ENCODE peak calls at places on chromosomes 11 and 22, in six cellular contexts. One of them, this sample, is unnamed.

GRCh38 chr11:55966391-55966790 is 3.4 kb downstream of the OR10AG1 start:
- DNase-seq in trophoblast cell: no peak
- DNase-seq in mesenchymal stem cell: no peak
- DNase-seq in H1: no peak
- DNase-seq in H9: no peak
- DNase-seq in IMR-90: no peak
- DNase-seq in this sample: no peak

GRCh38 chr11:43825217-43825816 is 55.3 kb upstream of the ALKBH3 start:
- DNase-seq in H1: no peak
- DNase-seq in IMR-90: peak; percentile 35
- DNase-seq in trophoblast cell: peak; percentile 39
- DNase-seq in mesenchymal stem cell: peak; percentile 41
- DNase-seq in H9: no peak
- DNase-seq in this sample: no peak

GRCh38 chr11:111045408-111045806 is 200.1 kb upstream of the POU2AF2 start:
- DNase-seq in IMR-90: peak; percentile 18
- DNase-seq in mesenchymal stem cell: no peak
- DNase-seq in H1: no peak
- DNase-seq in H9: no peak
- DNase-seq in trophoblast cell: no peak
- DNase-seq in this sample: no peak

GRCh38 chr11:6631356-6631890 is 12.2 kb upstream of the TPP1 start:
- DNase-seq in IMR-90: no peak
- DNase-seq in H9: peak; percentile 19
- DNase-seq in H1: no peak
- DNase-seq in trophoblast cell: no peak
- DNase-seq in mesenchymal stem cell: no peak
- DNase-seq in this sample: no peak

GRCh38 chr11:72102946-72103753 is at the start of gene LAMTOR1:
- DNase-seq in trophoblast cell: peak; percentile 99
- DNase-seq in H9: peak; percentile 99
- DNase-seq in IMR-90: peak; percentile 99
- DNase-seq in H1: peak; percentile 98
- DNase-seq in mesenchymal stem cell: peak; percentile 99
- DNase-seq in this sample: peak; percentile 96

GRCh38 chr11:65501530-65502273 is 2.9 kb downstream of the MALAT1 start:
- DNase-seq in trophoblast cell: peak; percentile 5
- DNase-seq in H9: no peak
- DNase-seq in mesenchymal stem cell: peak; percentile 73
- DNase-seq in H1: no peak
- DNase-seq in IMR-90: peak; percentile 56
- DNase-seq in this sample: no peak

GRCh38 chr22:25081409-25081824 is 118.2 kb upstream of the CRYBB3 start:
- DNase-seq in H9: no peak
- DNase-seq in mesenchymal stem cell: peak; percentile 28
- DNase-seq in IMR-90: peak; percentile 4
- DNase-seq in H1: no peak
- DNase-seq in trophoblast cell: peak; percentile 21
- DNase-seq in this sample: no peak

GRCh38 chr11:93089474-93090102 is 108.2 kb downstream of the SLC36A4 start:
- DNase-seq in H9: peak; percentile 68
- DNase-seq in trophoblast cell: peak; percentile 14
- DNase-seq in H1: no peak
- DNase-seq in mesenchymal stem cell: peak; percentile 61
- DNase-seq in IMR-90: peak; percentile 62
- DNase-seq in this sample: no peak

GRCh38 chr11:33544593-33545373 is 155.8 kb downstream of the C11orf91 start:
- DNase-seq in IMR-90: no peak
- DNase-seq in trophoblast cell: peak; percentile 99
- DNase-seq in mesenchymal stem cell: no peak
- DNase-seq in H9: no peak
- DNase-seq in H1: no peak
- DNase-seq in this sample: no peak

GRCh38 chr11:862028-862703 is 19.5 kb downstream of the TSPAN4 start:
- DNase-seq in IMR-90: no peak
- DNase-seq in H9: no peak
- DNase-seq in H1: no peak
- DNase-seq in trophoblast cell: no peak
- DNase-seq in mesenchymal stem cell: no peak
- DNase-seq in this sample: no peak

GRCh38 chr11:96763244-96763643 is 373.4 kb downstream of the JRKL start:
- DNase-seq in IMR-90: no peak
- DNase-seq in mesenchymal stem cell: no peak
- DNase-seq in H1: no peak
- DNase-seq in trophoblast cell: no peak
- DNase-seq in H9: no peak
- DNase-seq in this sample: no peak

GRCh38 chr22:22836635-22837034 is 51.0 kb upstream of the IGLL5 start:
- DNase-seq in trophoblast cell: peak; percentile 80
- DNase-seq in mesenchymal stem cell: no peak
- DNase-seq in IMR-90: no peak
- DNase-seq in H1: no peak
- DNase-seq in H9: no peak
- DNase-seq in this sample: no peak

GRCh38 chr11:78420255-78420764 is 2.7 kb upstream of the GAB2 start:
- DNase-seq in mesenchymal stem cell: peak; percentile 81
- DNase-seq in trophoblast cell: no peak
- DNase-seq in H9: peak; percentile 42
- DNase-seq in IMR-90: peak; percentile 88
- DNase-seq in H1: no peak
- DNase-seq in this sample: peak; percentile 51

GRCh38 chr11:126926376-126926791 is 74.2 kb downstream of the KIRREL3 start:
- DNase-seq in IMR-90: peak; percentile 70
- DNase-seq in mesenchymal stem cell: no peak
- DNase-seq in trophoblast cell: no peak
- DNase-seq in H9: peak; percentile 20
- DNase-seq in H1: no peak
- DNase-seq in this sample: no peak

GRCh38 chr11:126366064-126366822 is 10.8 kb downstream of the ST3GAL4 start:
- DNase-seq in H9: no peak
- DNase-seq in H1: no peak
- DNase-seq in mesenchymal stem cell: no peak
- DNase-seq in IMR-90: no peak
- DNase-seq in trophoblast cell: no peak
- DNase-seq in this sample: no peak

GRCh38 chr22:45977551-45978274 is 751 bp upstream of the WNT7B start:
- DNase-seq in mesenchymal stem cell: peak; percentile 28
- DNase-seq in H9: peak; percentile 68
- DNase-seq in trophoblast cell: no peak
- DNase-seq in H1: no peak
- DNase-seq in IMR-90: peak; percentile 22
- DNase-seq in this sample: peak; percentile 52

GRCh38 chr11:13427440-13427839 is 35.6 kb downstream of the BTBD10 start:
- DNase-seq in H1: no peak
- DNase-seq in IMR-90: no peak
- DNase-seq in trophoblast cell: no peak
- DNase-seq in H9: no peak
- DNase-seq in mesenchymal stem cell: no peak
- DNase-seq in this sample: no peak
- H4K91ac ChIP-seq in H1: no peak overlapping the region
- H4K91ac ChIP-seq in IMR-90: no peak overlapping the region
- H4K91ac ChIP-seq in trophoblast cell: no peak overlapping the region
- H4K91ac ChIP-seq in H9: no peak overlapping the region
- H4K91ac ChIP-seq in mesenchymal stem cell: no peak overlapping the region
- H4K91ac ChIP-seq in this sample: no peak overlapping the region

DNA sequence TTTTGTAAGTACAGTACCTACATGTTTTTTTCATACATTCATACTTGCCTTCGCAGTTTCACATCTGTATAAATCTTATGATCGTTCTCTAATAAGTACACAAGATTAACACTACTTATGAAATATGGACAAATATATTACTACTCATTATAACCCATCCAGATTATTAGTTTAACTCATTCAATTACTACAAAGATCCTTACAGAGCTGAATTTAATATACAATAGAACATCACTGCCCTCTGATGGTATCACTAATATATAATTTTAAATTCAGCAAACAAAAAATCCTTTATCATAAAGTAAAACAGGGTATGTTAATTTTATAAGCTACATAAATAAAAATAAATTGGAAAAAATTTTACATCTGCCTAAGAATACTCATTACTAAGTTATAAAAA is 7.4 kb downstream of the SVIP start:
- DNase-seq in H1: no peak
- DNase-seq in trophoblast cell: no peak
- DNase-seq in IMR-90: no peak
- DNase-seq in H9: no peak
- DNase-seq in mesenchymal stem cell: no peak
- DNase-seq in this sample: no peak
- H4K91ac ChIP-seq in H1: no peak overlapping the region
- H4K91ac ChIP-seq in trophoblast cell: no peak overlapping the region
- H4K91ac ChIP-seq in IMR-90: no peak overlapping the region
- H4K91ac ChIP-seq in H9: no peak overlapping the region
- H4K91ac ChIP-seq in mesenchymal stem cell: no peak overlapping the region
- H4K91ac ChIP-seq in this sample: no peak overlapping the region

DNA sequence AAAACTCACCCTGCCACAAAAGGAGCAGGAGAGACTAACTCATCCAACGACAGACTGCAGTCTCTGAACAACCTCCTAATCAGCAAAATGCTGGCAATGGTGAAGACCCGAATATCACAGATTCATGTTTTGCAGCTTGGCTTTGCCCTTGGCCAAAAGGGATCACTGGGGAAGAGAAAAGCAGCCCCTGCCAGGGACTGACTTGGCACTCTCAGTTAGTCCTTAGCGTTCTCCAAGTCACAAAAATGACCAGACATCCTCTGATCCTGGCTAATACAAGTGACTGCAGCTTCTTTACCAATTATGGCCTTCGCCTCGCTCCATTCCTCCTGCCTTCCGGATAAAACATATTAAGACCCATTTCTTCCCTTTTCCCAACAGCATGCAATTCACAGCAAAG is 22.4 kb upstream of the CHST1 start:
- DNase-seq in H1: no peak
- DNase-seq in IMR-90: no peak
- DNase-seq in H9: no peak
- DNase-seq in mesenchymal stem cell: no peak
- DNase-seq in trophoblast cell: no peak
- DNase-seq in this sample: no peak
- H4K91ac ChIP-seq in H1: no peak overlapping the region
- H4K91ac ChIP-seq in IMR-90: no peak overlapping the region
- H4K91ac ChIP-seq in H9: no peak overlapping the region
- H4K91ac ChIP-seq in mesenchymal stem cell: no peak overlapping the region
- H4K91ac ChIP-seq in trophoblast cell: no peak overlapping the region
- H4K91ac ChIP-seq in this sample: no peak overlapping the region

DNA sequence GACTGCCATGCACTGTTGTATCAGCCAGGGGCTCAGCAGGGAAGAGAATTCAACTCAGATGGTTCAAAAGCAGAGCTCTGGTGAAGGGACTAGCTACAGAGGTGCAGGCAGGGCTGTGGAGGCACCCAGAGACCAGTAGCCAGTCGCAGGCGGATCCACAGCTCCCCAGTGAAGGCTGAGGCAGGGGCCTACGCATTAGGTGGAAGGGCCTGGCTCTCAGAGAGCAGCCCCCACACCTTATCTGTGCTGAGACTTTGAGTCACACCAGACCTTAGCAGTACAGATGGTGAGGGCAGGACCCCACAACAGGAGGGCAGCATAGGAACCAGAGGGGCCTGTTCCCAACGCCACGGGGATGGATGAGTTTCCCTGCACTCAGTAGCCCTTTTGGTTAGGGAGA is 189.6 kb downstream of the DSCAML1 start:
- DNase-seq in mesenchymal stem cell: no peak
- DNase-seq in H1: no peak
- DNase-seq in IMR-90: no peak
- DNase-seq in trophoblast cell: no peak
- DNase-seq in H9: no peak
- DNase-seq in this sample: no peak
- H4K91ac ChIP-seq in mesenchymal stem cell: no peak overlapping the region
- H4K91ac ChIP-seq in H1: no peak overlapping the region
- H4K91ac ChIP-seq in IMR-90: no peak overlapping the region
- H4K91ac ChIP-seq in trophoblast cell: no peak overlapping the region
- H4K91ac ChIP-seq in H9: no peak overlapping the region
- H4K91ac ChIP-seq in this sample: no peak overlapping the region

GRCh38 chr22:43878079-43878795 is 13.6 kb downstream of the PNPLA5 start:
- DNase-seq in trophoblast cell: no peak
- DNase-seq in mesenchymal stem cell: no peak
- DNase-seq in IMR-90: peak; percentile 21
- DNase-seq in H9: peak; percentile 19
- DNase-seq in H1: no peak
- DNase-seq in this sample: no peak
- H4K91ac ChIP-seq in trophoblast cell: no peak overlapping the region
- H4K91ac ChIP-seq in mesenchymal stem cell: no peak overlapping the region
- H4K91ac ChIP-seq in IMR-90: no peak overlapping the region
- H4K91ac ChIP-seq in H9: no peak overlapping the region
- H4K91ac ChIP-seq in H1: no peak overlapping the region
- H4K91ac ChIP-seq in this sample: no peak overlapping the region

DNA sequence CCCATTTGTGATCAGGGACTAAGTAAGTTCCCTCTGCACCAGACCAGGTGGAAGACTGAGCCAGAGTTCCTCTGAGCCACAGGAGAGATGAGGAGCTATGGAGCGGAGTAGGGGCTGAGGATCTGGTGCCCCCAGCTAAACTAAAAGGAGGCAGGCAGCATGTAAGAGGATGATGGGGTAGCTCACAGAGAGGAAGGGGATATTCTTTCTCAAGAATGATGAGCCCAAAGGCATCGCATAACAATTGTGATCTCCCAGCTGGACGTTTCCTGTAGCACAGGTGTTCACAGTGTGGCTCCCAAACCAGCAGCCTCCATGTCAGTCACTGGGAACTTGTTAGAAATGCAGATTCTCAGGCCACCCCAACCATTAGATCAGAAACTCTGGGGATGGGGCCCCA is 24.4 kb downstream of the ADAMTS8 start:
- DNase-seq in mesenchymal stem cell: no peak
- DNase-seq in IMR-90: no peak
- DNase-seq in trophoblast cell: no peak
- DNase-seq in H9: peak; percentile 88
- DNase-seq in H1: peak; percentile 56
- DNase-seq in this sample: no peak
- H4K91ac ChIP-seq in mesenchymal stem cell: no peak overlapping the region
- H4K91ac ChIP-seq in IMR-90: peak overlapping the region; percentile 94
- H4K91ac ChIP-seq in trophoblast cell: no peak overlapping the region
- H4K91ac ChIP-seq in H9: no peak overlapping the region
- H4K91ac ChIP-seq in H1: peak overlapping the region; percentile 97
- H4K91ac ChIP-seq in this sample: no peak overlapping the region

DNA sequence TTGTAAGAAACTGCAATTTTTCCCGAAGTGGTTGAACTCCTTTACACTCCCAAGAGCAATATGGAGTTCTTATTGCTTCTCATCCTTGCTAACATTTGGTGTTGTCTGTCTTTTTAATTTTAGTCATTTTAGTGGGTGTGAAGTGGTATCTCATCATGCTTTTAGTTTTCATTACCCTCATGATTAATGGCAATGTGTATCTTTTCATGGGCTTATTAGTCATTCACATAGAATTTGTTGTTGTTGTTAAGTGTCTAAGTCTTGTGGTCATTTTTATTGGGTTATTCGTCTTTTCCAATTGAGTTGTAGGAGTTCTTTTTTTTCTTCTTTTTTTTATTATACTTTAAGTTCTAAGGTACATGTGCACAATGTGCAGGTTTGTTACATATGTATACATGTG is 238.3 kb upstream of the SESN3 start:
- DNase-seq in mesenchymal stem cell: peak; percentile 47
- DNase-seq in H9: no peak
- DNase-seq in trophoblast cell: no peak
- DNase-seq in H1: no peak
- DNase-seq in IMR-90: no peak
- DNase-seq in this sample: no peak
- H4K91ac ChIP-seq in mesenchymal stem cell: no peak overlapping the region
- H4K91ac ChIP-seq in H9: no peak overlapping the region
- H4K91ac ChIP-seq in trophoblast cell: no peak overlapping the region
- H4K91ac ChIP-seq in H1: no peak overlapping the region
- H4K91ac ChIP-seq in IMR-90: no peak overlapping the region
- H4K91ac ChIP-seq in this sample: no peak overlapping the region